ENCODE peak calls at places on chromosomes 11 and 22, in ten cellular contexts. L is mammary epithelial cell, H is heart left ventricle, Q is fibroblast of lung, N is cardiac muscle cell, O is upper lobe of right lung, W is SK-N-SH, R is DND-41, X is PC-3, Z is brain microvascular endothelial cell. K is an unnamed sample.

GRCh38 chr11:36155770-36156485 is 133.3 kb downstream of the COMMD9 start:
- DNase-seq in W (no peak), Z (no peak), Q (no peak), L (peak; percentile 29), N (peak; percentile 60), R (no peak), X (peak; percentile 57), H (no peak), O (no peak), K (no peak)

GRCh38 chr11:8768625-8769333 is 86.2 kb downstream of the RPL27A start:
- DNase-seq in R (no peak), H (peak; percentile 88), X (peak; percentile 79), L (peak; percentile 66), O (no peak), Z (peak; percentile 61), N (peak; percentile 56), Q (peak; percentile 89), W (no peak), K (no peak)

GRCh38 chr22:20080445-20080775 is 369 bp downstream of the DGCR8 start:
- DNase-seq in N (peak; percentile 52), X (peak; percentile 41), L (peak; percentile 50), R (peak; percentile 75), Q (peak; percentile 50), O (peak; percentile 89), Z (peak; percentile 2), W (peak; percentile 90), H (peak; percentile 61), K (peak; percentile 94)

GRCh38 chr22:47002692-47003091 is 240.2 kb downstream of the TBC1D22A start:
- DNase-seq in Z (no peak), Q (no peak), L (no peak), N (no peak), W (no peak), O (no peak), X (no peak), R (no peak), H (no peak), K (no peak)

GRCh38 chr11:63892233-63892632 is 24.7 kb downstream of the RCOR2 start:
- DNase-seq in Z (peak; percentile 28), W (no peak), R (no peak), H (no peak), N (peak; percentile 61), O (no peak), Q (peak; percentile 70), L (no peak), X (no peak), K (no peak)

GRCh38 chr11:116180806-116181600 is 591.8 kb downstream of the BUD13 start:
- DNase-seq in H (no peak), R (no peak), Z (no peak), W (peak; percentile 83), N (no peak), O (no peak), Q (peak; percentile 25), X (no peak), L (no peak), K (no peak)

GRCh38 chr22:17943533-17944204 is 80.7 kb downstream of the MICAL3 start:
- DNase-seq in H (no peak), O (no peak), Z (no peak), Q (no peak), W (no peak), R (no peak), L (no peak), N (no peak), X (no peak), K (no peak)

GRCh38 chr11:69541001-69541285 is 59.5 kb downstream of the LINC01488 start:
- DNase-seq in Z (no peak), N (no peak), H (no peak), Q (peak; percentile 24), X (no peak), O (no peak), R (no peak), W (no peak), L (no peak), K (no peak)

GRCh38 chr11:44631831-44632230 is 66.4 kb downstream of the CD82 start:
- DNase-seq in W (no peak), Z (no peak), O (peak; percentile 36), H (no peak), X (no peak), Q (no peak), R (no peak), L (no peak), N (no peak), K (no peak)

GRCh38 chr11:44883277-44883676 is 67.4 kb downstream of the TP53I11 start:
- DNase-seq in R (no peak), O (no peak), W (no peak), Q (no peak), N (no peak), Z (no peak), L (no peak), H (no peak), X (no peak), K (no peak)

GRCh38 chr11:64558065-64558745 is 32.8 kb upstream of the SLC22A12 start:
- DNase-seq in H (no peak), R (no peak), N (no peak), Q (no peak), L (no peak), X (no peak), Z (no peak), W (no peak), O (peak; percentile 40), K (no peak)

GRCh38 chr11:17528906-17529813 is 15.1 kb downstream of the USH1C start:
- DNase-seq in H (peak; percentile 48), X (no peak), R (no peak), Z (no peak), Q (no peak), N (peak; percentile 12), W (no peak), L (no peak), O (no peak), K (no peak)

GRCh38 chr11:128924109-128924508 is 18.6 kb downstream of the TP53AIP1 start:
- DNase-seq in Q (no peak), W (no peak), L (no peak), H (no peak), X (no peak), N (no peak), O (no peak), Z (no peak), R (no peak), K (no peak)

GRCh38 chr11:29481721-29482120 is 535.1 kb downstream of the KCNA4 start:
- DNase-seq in R (no peak), L (no peak), N (no peak), Z (no peak), O (no peak), X (no peak), W (no peak), H (no peak), Q (no peak), K (no peak)

DNA sequence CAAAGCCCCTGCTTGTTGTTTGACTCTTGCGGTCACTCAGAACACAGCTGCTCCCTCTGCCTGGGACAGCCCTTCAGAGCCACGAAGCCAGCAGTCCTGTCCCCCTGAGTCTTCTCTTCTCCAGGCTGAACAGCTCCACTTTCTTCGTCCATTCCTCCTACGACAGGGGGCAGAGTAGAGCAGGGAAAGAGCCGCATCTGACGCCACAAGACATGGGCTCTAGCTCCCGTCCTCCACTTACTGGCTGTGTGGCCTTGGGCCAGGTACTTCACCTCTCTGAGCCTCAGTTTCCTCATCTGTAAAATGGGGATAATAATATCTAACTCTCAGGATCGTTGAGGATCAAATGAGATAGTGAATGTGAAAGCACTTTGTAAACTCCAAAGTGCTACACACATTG is 29.9 kb downstream of the CHRDL2 start:
- DNase-seq in Z (no peak), R (no peak), N (no peak), W (no peak), H (no peak), Q (no peak), O (no peak), X (peak; percentile 38), L (no peak), K (peak; percentile 6)
- TF ChIP-seq CTCF in Z (peak; percentile 47), R (no peak), N (peak; percentile 29), W (no peak), H (no peak), Q (peak; percentile 32), O (peak; percentile 6), X (peak; percentile 51), L (no peak), K (no peak)

GRCh38 chr11:95715777-95716241 is 73.8 kb downstream of the FAM76B start:
- DNase-seq in R (no peak), H (no peak), N (peak; percentile 61), X (peak; percentile 46), Z (peak; percentile 25), L (peak; percentile 99), O (no peak), Q (peak; percentile 97), W (no peak), K (no peak)

GRCh38 chr11:95713428-95713827 is 76.2 kb downstream of the FAM76B start:
- DNase-seq in O (no peak), W (no peak), Q (no peak), X (no peak), L (no peak), R (no peak), N (no peak), Z (no peak), H (no peak), K (no peak)

GRCh38 chr11:95714853-95715776 is 74.5 kb downstream of the FAM76B start:
- DNase-seq in Q (no peak), Z (no peak), N (no peak), W (no peak), L (no peak), H (no peak), X (no peak), R (no peak), O (no peak), K (no peak)

GRCh38 chr11:95717314-95717713 is 72.3 kb downstream of the FAM76B start:
- DNase-seq in Q (no peak), X (no peak), H (no peak), O (no peak), L (no peak), Z (no peak), R (no peak), W (no peak), N (no peak), K (no peak)

GRCh38 chr11:95716266-95716665 is 73.3 kb downstream of the FAM76B start:
- DNase-seq in L (peak; percentile 68), H (no peak), Q (peak; percentile 69), W (no peak), N (peak; percentile 41), R (no peak), X (no peak), O (no peak), Z (peak; percentile 24), K (no peak)
- H3K27ac ChIP-seq in L (peak overlapping the region; percentile 79), H (no peak overlapping the region), Q (no peak overlapping the region), W (no peak overlapping the region), N (no peak overlapping the region), R (no peak overlapping the region), X (no peak overlapping the region), O (no peak overlapping the region), Z (no peak overlapping the region), K (no peak overlapping the region)

GRCh38 chr22:41683052-41683451 is 5.6 kb downstream of the SNU13 start:
- DNase-seq in W (no peak), O (peak; percentile 8), H (no peak), N (no peak), Z (no peak), Q (no peak), X (no peak), L (no peak), R (no peak), K (no peak)
- H3K4me3 ChIP-seq in W (no peak overlapping the region), O (peak overlapping the region; percentile 67), H (no peak overlapping the region), N (peak overlapping the region; percentile 42), Z (no peak overlapping the region), Q (no peak overlapping the region), X (peak overlapping the region; percentile 82), L (no peak overlapping the region), R (peak overlapping the region; percentile 68), K (peak overlapping the region; percentile 60)

DNA sequence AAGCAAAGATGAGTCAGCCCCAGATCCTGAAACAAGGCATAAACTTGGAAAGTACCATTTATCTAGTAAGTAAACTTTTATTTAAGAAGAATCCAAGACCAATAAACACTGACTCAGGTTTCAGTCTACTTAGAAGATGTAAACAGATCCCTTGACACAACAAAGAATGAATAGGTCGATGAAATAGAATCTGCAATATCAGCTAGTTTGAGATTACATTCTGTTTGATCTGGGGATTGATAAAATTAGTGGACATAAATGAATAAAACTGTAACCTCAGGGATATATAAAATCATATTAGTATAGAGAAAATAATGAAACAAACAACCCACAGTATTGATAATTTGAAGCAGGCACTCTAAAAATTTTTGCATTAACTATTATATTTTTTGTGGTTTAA is 708.9 kb downstream of the FAM181B start:
- DNase-seq in O (no peak), Q (no peak), L (no peak), Z (no peak), W (no peak), H (no peak), R (no peak), X (no peak), N (no peak), K (no peak)
- TF ChIP-seq CTCF in O (no peak), Q (no peak), L (no peak), Z (no peak), W (no peak), H (no peak), R (no peak), X (no peak), N (no peak), K (no peak)

K was measured in left lung.